ENCODE peak calls at places on chromosomes 12 and 14, in six cellular contexts. D is fibroblast of mammary gland, Z is AG04449, Y is AG10803, S is astrocyte of the spinal cord, P is neural progenitor cell. G is an unnamed sample.

GRCh38 chr12:121033625-121034349 is 5.3 kb downstream of the OASL start:
- DNase-seq in D (peak; percentile 61), Z (no peak), Y (peak; percentile 46), S (peak; percentile 40), P (no peak), G (no peak)

GRCh38 chr12:131702573-131702877 is 8.4 kb upstream of the SFSWAP start:
- DNase-seq in D (no peak), Z (no peak), Y (no peak), S (no peak), P (no peak), G (no peak)

GRCh38 chr14:67863223-67863622 is 43.6 kb downstream of the RAD51B start:
- DNase-seq in D (no peak), Z (no peak), Y (no peak), S (no peak), P (no peak), G (no peak)

GRCh38 chr12:1966561-1967211 is 37.6 kb downstream of the DCP1B start:
- DNase-seq in D (no peak), Z (no peak), Y (no peak), S (no peak), P (no peak), G (no peak)

GRCh38 chr12:51721281-51721940 is 127.1 kb downstream of the FIGNL2 start:
- DNase-seq in D (peak; percentile 29), Z (no peak), Y (no peak), S (peak; percentile 13), P (peak; percentile 65), G (peak; percentile 30)

GRCh38 chr14:102317564-102318248 is 1.8 kb upstream of the ZNF839 start:
- DNase-seq in D (peak; percentile 18), Z (no peak), Y (peak; percentile 23), S (no peak), P (peak; percentile 33), G (no peak)

GRCh38 chr12:77947326-77947725 is 116.6 kb downstream of the NAV3 start:
- DNase-seq in D (peak; percentile 62), Z (peak; percentile 52), Y (peak; percentile 66), S (peak; percentile 76), P (no peak), G (no peak)

GRCh38 chr14:89720741-89721315 is 233.7 kb downstream of the EFCAB11 start:
- DNase-seq in D (no peak), Z (no peak), Y (no peak), S (no peak), P (no peak), G (peak; percentile 38)

GRCh38 chr12:91109148-91109564 is 2.1 kb downstream of the LUM start:
- DNase-seq in D (peak; percentile 80), Z (no peak), Y (peak; percentile 83), S (peak; percentile 78), P (peak; percentile 77), G (peak; percentile 49)

GRCh38 chr14:52950898-52951729 is at the start of gene FERMT2:
- DNase-seq in D (peak; percentile 77), Z (no peak), Y (peak; percentile 84), S (peak; percentile 90), P (peak; percentile 97), G (peak; percentile 87)

GRCh38 chr14:105330491-105330895 is 15.9 kb downstream of the PACS2 start:
- DNase-seq in D (peak; percentile 64), Z (no peak), Y (peak; percentile 78), S (peak; percentile 40), P (no peak), G (no peak)

GRCh38 chr12:27531916-27532315 is 7.9 kb downstream of the PPFIBP1 start:
- DNase-seq in D (peak; percentile 51), Z (no peak), Y (peak; percentile 66), S (no peak), P (no peak), G (no peak)

DNA sequence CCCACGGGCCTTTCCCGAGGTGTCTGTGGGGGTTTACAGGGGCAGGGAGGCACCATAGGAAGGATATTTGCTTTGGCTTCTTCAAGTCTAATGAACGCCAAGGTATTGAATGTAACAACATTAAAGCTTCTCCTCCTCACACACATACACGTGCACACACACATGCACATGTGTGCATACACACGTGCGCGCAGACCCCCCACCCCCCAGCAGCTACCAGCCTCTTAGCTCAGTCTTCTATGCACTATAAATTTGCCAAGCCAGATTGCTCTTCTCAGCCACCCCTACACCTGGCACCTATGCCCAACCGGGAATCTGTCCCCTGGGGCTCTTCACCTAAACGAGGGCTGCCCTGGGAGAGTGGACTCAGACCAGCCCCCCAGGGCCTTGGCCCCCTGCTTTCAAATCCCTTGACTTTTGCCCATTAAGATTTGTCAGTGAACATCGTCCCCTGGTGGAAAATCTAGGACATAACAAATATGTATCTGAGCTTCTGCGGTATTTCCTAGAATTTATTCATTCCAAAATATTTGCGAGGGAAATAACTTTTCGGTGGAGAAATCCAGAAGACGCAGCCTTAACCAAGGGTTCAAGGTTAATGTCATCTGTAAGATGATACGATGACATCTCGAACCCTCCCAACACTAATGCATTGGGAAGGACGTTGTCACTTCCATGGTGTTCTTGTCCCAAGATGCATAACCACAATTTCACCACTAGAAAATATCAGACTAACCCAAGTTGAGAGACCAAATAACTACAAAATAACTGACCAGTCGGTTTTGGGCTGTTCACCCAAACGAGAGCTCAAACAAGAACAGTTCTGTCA is 330.4 kb downstream of the MED13L start:
- DNase-seq in D (no peak), Z (no peak), Y (no peak), S (no peak), P (peak; percentile 27), G (no peak)
- TF ChIP-seq CTCF in D (peak; percentile 53), Z (peak; percentile 26), Y (peak; percentile 57), S (peak; percentile 54), P (peak; percentile 69), G (no peak)

DNA sequence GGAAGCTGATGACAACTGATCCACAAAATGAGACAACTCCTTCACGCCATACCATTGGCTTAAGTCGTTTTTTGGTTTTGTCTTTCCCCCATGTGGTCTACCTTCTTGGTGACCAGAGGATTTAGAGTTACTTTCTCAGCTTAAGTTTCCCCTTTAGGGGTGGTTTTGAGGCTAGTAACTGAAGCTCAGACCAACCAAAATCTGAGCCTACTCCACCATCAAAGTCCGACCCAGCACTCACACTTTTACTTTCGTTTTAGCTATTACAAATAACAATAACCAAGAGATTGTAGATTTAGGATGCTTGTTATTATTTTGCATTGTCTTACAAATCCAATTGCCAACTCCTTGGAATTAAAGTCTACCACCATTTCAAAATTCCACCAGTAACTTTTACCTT is 130.6 kb upstream of the MDM1 start:
- DNase-seq in D (no peak), Z (no peak), Y (no peak), S (no peak), P (no peak), G (no peak)
- H3K4me3 ChIP-seq in D (no peak overlapping the region), Z (no peak overlapping the region), Y (no peak overlapping the region), S (no peak overlapping the region), P (no peak overlapping the region), G (no peak overlapping the region)

GRCh38 chr12:4370265-4370664 is 9.2 kb downstream of the FGF23 start:
- DNase-seq in D (no peak), Z (no peak), Y (no peak), S (no peak), P (no peak), G (no peak)

GRCh38 chr12:4369548-4369947 is 10.0 kb downstream of the FGF23 start:
- DNase-seq in D (no peak), Z (no peak), Y (no peak), S (no peak), P (no peak), G (no peak)

DNA sequence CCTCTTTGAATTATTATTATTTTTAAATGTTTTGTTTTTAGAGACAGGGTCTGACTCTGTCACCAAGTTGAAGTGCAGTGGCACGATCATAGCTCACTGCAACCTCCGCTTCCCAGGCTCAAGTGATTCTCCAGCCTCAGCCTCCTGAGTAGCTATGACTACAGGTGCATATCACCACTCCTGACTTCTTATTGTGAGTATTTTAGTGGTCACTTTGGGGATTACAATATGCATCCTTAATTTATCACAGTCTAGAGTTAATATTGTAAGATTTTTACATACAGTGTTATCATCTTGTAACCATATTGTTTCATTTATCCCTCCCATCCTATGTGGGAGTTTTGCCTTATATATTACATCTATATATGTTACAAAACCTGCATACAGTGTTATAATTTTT is 13.4 kb downstream of the FGF23 start:
- DNase-seq in D (no peak), Z (no peak), Y (no peak), S (no peak), P (no peak), G (no peak)
- TF ChIP-seq CTCF in D (no peak), Z (no peak), Y (no peak), S (no peak), P (no peak), G (no peak)

DNA sequence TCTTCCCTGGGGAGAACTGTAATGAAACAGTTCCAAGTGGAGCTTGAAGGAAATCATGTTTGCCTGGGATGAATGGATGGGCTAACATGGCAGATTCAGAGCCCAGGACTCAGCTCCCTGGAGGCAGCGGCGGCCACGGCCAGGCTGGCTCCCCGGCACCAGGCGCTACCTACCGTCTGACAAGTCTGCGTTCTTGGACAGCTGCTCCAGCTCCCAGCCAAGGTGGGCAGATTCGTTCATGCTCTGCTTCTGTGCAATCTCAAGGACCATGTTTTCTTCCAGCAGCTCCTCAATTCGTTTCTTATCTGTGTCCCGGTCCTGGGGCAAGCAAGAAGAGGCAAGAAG is 80.1 kb upstream of the GPR68 start:
- DNase-seq in D (no peak), Z (no peak), Y (no peak), S (no peak), P (no peak), G (no peak)
- H3K4me3 ChIP-seq in D (no peak overlapping the region), Z (no peak overlapping the region), Y (no peak overlapping the region), S (no peak overlapping the region), P (no peak overlapping the region), G (no peak overlapping the region)

GRCh38 chr12:3201741-3202500 is 124.7 kb downstream of the TSPAN9 start:
- DNase-seq in D (peak; percentile 12), Z (no peak), Y (no peak), S (no peak), P (no peak), G (no peak)
- TF ChIP-seq CTCF in D (no peak), Z (no peak), Y (no peak), S (peak; percentile 15), P (peak; percentile 15), G (no peak)

GRCh38 chr12:26058818-26059217 is 66.0 kb downstream of the BHLHE41 start:
- DNase-seq in D (no peak), Z (no peak), Y (peak; percentile 22), S (no peak), P (no peak), G (no peak)
- H3K4me3 ChIP-seq in D (no peak overlapping the region), Z (no peak overlapping the region), Y (no peak overlapping the region), S (no peak overlapping the region), P (no peak overlapping the region), G (no peak overlapping the region)

G was measured in lung.